ENCODE peak calls at places on chromosome 19, in five cellular contexts. W, Q, A, J and U are unnamed samples.

GRCh38 chr19:33514885-33515485 is 6.6 kb downstream of the PEPD start:
- DNase-seq in A (no peak), W (peak), Q (no peak), J (no peak), U (no peak)

GRCh38 chr19:48844472-48844871 is 8.2 kb upstream of the HSD17B14 start:
- DNase-seq in A (no peak), J (peak), W (no peak), Q (peak), U (no peak)

GRCh38 chr19:10727599-10728250 is 9.8 kb downstream of the DNM2 start:
- DNase-seq in Q (no peak), J (no peak), W (no peak), A (no peak), U (no peak)

GRCh38 chr19:49595819-49596404 is 4.9 kb downstream of the PRR12 start:
- DNase-seq in Q (no peak), W (no peak), A (no peak), J (no peak), U (no peak)

GRCh38 chr19:10001899-10002298 is 8.4 kb downstream of the COL5A3 start:
- DNase-seq in J (peak), Q (no peak), W (no peak), A (peak), U (no peak)

GRCh38 chr19:39200818-39201145 is 3.3 kb downstream of the SYCN start:
- DNase-seq in J (no peak), Q (no peak), A (no peak), W (no peak), U (no peak)

GRCh38 chr19:18919895-18920204 is 335 bp downstream of the DDX49 start:
- DNase-seq in A (no peak), W (peak), Q (no peak), J (peak), U (no peak)

GRCh38 chr19:39223703-39224279 is 19.7 kb upstream of the SYCN start:
- DNase-seq in W (no peak), A (no peak), J (peak), Q (no peak), U (no peak)

GRCh38 chr19:10091892-10092641 is 6.0 kb downstream of the SHFL start:
- DNase-seq in A (no peak), J (no peak), W (no peak), Q (no peak), U (no peak)

GRCh38 chr19:51743405-51743804 is 8.3 kb downstream of the FPR1 start:
- DNase-seq in Q (no peak), A (no peak), W (no peak), J (peak), U (no peak)

GRCh38 chr19:15631817-15632216 is 8.9 kb upstream of the CYP4F3 start:
- DNase-seq in J (peak), A (no peak), W (peak), Q (no peak), U (no peak)

GRCh38 chr19:38686530-38686888 is 39.1 kb downstream of the ACTN4 start:
- DNase-seq in A (peak), W (no peak), J (no peak), Q (no peak), U (no peak)

GRCh38 chr19:9858766-9859165 is 23.6 kb downstream of the PIN1 start:
- DNase-seq in W (no peak), A (no peak), Q (no peak), J (no peak), U (no peak)

GRCh38 chr19:35143231-35143715 is at the start of gene FXYD7:
- DNase-seq in W (peak), Q (no peak), A (no peak), J (no peak), U (no peak)

GRCh38 chr19:35228177-35228930 is at the start of gene FAM187B:
- DNase-seq in W (no peak), J (no peak), A (peak), Q (no peak), U (peak)

GRCh38 chr19:12946092-12946845 is 607 bp downstream of the RAD23A start:
- DNase-seq in W (peak), A (peak), J (peak), Q (peak), U (no peak)

GRCh38 chr19:47331931-47332547 is at the start of gene C5AR2:
- DNase-seq in Q (no peak), J (peak), A (no peak), W (no peak), U (no peak)

GRCh38 chr19:50669319-50670101 is 20.3 kb downstream of the C19orf81 start:
- DNase-seq in Q (no peak), A (peak), W (peak), J (peak), U (peak)

GRCh38 chr19:18932216-18932841 is 8.7 kb downstream of the HOMER3 start:
- DNase-seq in J (peak), Q (no peak), A (peak), W (peak), U (peak)

GRCh38 chr19:30664358-30665058 is 292.3 kb downstream of the ZNF536 start:
- DNase-seq in Q (no peak), A (peak), W (no peak), J (peak), U (no peak)

GRCh38 chr19:45577111-45577905 is 7.3 kb downstream of the OPA3 start:
- DNase-seq in Q (peak), W (no peak), A (peak), J (peak), U (no peak)

GRCh38 chr19:12680034-12680433 is 1.6 kb downstream of the DHPS start:
- DNase-seq in W (no peak), A (no peak), Q (no peak), J (no peak), U (no peak)

GRCh38 chr19:4829001-4829712 is 2.4 kb downstream of the TICAM1 start:
- DNase-seq in W (no peak), J (no peak), Q (no peak), A (peak), U (no peak)
- TF ChIP-seq CTCF in W (no peak), J (no peak), Q (no peak), A (no peak), U (no peak)

DNA sequence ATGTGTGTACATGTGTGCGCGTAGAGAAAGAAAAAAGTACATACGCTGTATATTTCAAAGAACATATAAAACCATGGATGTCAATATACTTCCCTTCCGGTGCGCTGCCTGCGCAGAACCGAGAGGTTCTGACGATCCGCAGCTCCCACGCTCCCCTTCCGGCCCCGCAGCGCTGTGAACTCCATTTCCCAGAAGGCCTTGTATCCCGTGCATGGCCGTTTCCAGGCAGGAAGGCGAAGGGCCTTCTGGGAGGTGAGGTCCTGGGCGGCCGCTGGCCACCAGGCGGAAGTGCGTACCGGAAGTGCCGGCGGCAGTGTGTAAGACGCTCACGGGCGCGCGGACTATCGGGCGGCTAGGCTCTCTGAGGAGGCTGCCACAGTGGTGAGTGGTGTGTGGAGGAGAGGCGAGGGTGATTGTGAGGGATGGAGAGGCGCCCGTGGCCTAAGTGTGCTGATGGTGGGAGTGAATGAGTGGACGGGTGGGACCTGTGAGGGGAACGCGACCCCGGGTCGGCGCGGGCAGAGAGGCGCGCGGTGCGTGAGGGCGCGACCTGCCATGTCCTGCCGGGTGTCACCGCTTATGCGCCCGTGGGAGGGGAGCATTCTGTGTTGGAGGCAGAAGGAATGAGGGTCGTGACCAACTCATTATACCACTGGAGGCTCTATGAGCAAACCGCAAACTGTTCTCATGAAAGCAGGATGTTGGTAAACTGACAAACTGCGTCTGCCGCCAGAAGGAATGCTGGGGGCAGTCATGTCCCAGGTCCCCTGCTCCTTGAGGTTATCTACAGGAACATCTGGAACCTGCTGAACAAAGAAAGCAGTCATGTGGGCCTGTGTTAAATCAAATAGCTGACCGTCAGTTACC is at the start of gene ERVK3-1:
- DNase-seq in A (peak), W (peak), J (peak), Q (peak), U (peak)
- TF ChIP-seq CTCF in A (peak), W (peak), J (no peak), Q (peak), U (peak)

GRCh38 chr19:8251025-8251472 is 41.9 kb downstream of the CERS4 start:
- DNase-seq in W (no peak), Q (no peak), J (peak), A (peak), U (peak)
- TF ChIP-seq CTCF in W (no peak), Q (no peak), J (peak), A (no peak), U (peak)

DNA sequence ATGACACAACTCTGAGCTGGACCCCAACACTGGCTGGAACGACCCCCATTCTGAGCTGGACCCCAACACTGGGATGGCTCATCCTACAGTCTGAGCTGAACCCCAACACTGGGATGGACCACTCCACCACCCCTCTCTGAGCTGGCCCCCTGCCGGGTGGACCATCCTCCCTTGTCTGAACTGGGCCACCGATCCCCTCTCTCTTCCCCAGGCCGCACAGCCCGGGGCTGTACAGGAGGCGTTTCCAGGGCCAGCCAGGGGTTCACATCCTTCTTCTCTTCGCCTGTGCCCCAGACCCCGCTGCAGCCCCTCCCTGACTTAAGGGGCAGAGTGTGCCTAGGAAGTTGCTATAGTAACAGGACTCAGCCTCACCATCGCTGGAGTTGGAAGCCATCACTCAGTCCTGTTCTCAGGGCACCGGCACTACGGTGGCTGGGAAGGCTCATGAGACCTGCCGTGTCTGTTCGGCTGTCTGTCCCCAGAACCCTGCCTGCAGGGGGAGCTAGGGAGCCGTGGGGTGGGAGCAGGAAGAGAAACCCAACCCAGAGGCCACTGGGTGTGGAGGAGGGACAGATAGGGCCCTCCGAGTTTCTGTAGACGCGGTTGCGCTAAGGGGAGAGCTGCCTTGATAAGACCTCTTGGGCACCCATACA is 3.7 kb downstream of the PRKACA start:
- DNase-seq in J (no peak), Q (no peak), W (peak), A (peak), U (no peak)
- TF ChIP-seq CTCF in J (peak), Q (peak), W (no peak), A (no peak), U (no peak)

GRCh38 chr19:41936416-41936850 is 8.2 kb upstream of the ERFL start:
- DNase-seq in W (no peak), Q (no peak), J (no peak), A (no peak), U (no peak)
- TF ChIP-seq CTCF in W (no peak), Q (no peak), J (no peak), A (no peak), U (no peak)

GRCh38 chr19:53812335-53812734 is 11.8 kb downstream of the NLRP12 start:
- DNase-seq in J (no peak), W (no peak), A (no peak), Q (no peak), U (no peak)
- TF ChIP-seq CTCF in J (peak), W (no peak), A (no peak), Q (peak), U (no peak)

GRCh38 chr19:4360641-4361151 is 17.3 kb downstream of the MPND start:
- DNase-seq in J (no peak), W (peak), Q (no peak), A (peak), U (no peak)

GRCh38 chr19:4361152-4362037 is 18.0 kb downstream of the MPND start:
- DNase-seq in Q (no peak), W (no peak), A (no peak), J (no peak), U (no peak)

GRCh38 chr19:4362038-4362828 is 18.9 kb downstream of the MPND start:
- DNase-seq in W (no peak), A (no peak), J (no peak), Q (no peak), U (peak)

GRCh38 chr19:4363571-4364304 is 20.4 kb downstream of the MPND start:
- DNase-seq in Q (no peak), A (no peak), W (no peak), J (no peak), U (no peak)

DNA sequence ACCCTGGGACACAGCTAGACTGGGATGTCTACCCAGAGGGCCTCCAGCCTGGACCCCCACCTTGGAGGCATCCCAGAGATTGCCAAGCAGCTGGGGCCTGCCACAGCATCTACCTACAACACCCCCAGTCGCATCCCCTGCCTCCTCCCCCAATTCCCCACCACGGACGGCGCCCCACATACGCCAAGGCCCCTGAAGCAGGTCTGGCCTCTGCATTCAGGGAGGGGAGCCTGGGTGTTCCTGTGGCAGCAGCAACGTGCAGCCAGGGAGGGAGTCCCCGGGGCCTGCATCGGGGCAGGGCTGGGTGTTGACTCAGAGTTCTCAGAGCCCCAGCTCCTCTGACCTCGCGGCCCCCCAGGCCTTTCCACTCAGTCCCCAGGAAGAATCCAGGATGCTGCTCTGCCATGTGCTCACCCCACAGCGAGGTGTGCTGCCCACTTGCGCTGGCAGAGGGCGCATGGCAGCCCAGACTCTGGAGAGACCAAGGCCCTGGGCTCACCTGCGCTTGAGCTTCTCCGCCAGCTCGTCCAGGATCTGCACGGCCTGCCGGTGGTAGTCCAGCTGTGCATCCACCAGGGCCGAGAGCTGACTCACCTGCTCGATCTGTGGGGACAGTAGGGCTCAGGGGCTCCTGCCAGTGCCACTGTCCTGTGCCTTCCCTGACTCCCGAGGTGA is 19.6 kb downstream of the MPND start:
- DNase-seq in W (no peak), Q (no peak), J (peak), A (no peak), U (no peak)
- TF ChIP-seq CTCF in W (no peak), Q (peak), J (peak), A (no peak), U (no peak)

DNA sequence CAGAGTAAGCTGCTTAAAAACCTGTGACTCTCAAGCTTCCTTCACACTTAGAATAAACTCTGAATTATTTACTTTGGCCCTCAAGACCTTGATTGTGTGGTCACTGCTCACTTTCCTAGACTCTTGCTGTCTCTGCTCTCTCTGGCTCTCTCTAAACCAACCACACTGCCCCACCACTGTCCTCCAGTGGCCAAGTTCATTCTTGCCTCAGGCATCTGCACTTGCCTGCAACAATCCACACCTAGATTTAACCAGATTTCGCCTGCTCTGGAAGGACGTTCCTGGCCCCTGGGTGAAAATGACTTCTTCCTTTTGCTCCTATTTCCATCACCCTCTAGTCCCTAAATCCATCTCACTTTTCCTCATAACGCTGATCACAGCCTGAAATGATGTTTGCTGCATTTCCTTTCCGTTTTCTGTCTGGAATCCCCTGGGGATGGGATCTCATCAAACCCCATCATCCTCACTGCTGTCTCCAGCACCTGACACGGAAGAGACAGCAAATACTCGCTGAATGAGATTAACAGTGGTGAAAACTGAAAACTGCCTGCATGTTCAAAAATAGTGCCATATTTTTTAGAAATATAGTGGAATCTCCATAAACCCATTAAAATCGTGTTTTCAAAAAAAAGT is 232.6 kb downstream of the UQCRFS1 start:
- DNase-seq in J (peak), W (no peak), Q (no peak), A (no peak), U (no peak)
- TF ChIP-seq CTCF in J (peak), W (no peak), Q (peak), A (no peak), U (no peak)